ENCODE peak calls at places on chromosome 16, in eight cellular contexts. P is A673; J is NCI-H748 treated with DMSO at 0.1 percent for 48 hours; F is uterus; C is stimulated activated CD4-positive, alpha-beta T cell treated with anti-CD3 and anti-CD28 coated beads, Interleukin-12 subunit alpha, Interleukin-12 subunit beta, amount 100 ng/mL, for 4 hours; R is kidney tubule cell; N is NCI-H2107; K is heart right ventricle. T is an unnamed sample.

GRCh38 chr16:23557779-23558330 is 328 bp downstream of the UBFD1 start:
- DNase-seq in P (no peak), J (no peak), F (peak), C (no peak), R (peak), N (no peak), K (no peak), T (no peak)

GRCh38 chr16:76125871-76126270 is 151.3 kb upstream of the CNTNAP4 start:
- DNase-seq in P (no peak), J (no peak), F (no peak), C (no peak), R (no peak), N (no peak), K (no peak), T (no peak)

GRCh38 chr16:13885700-13886099 is 34.3 kb upstream of the ERCC4 start:
- DNase-seq in P (no peak), J (no peak), F (no peak), C (no peak), R (no peak), N (no peak), K (no peak), T (no peak)

GRCh38 chr16:53541326-53541725 is 38.3 kb upstream of the AKTIP start:
- DNase-seq in P (peak), J (no peak), F (no peak), C (no peak), R (no peak), N (no peak), K (no peak), T (no peak)

GRCh38 chr16:17470871-17471744 is at the start of gene XYLT1:
- DNase-seq in P (peak), J (peak), F (peak), C (peak), R (peak), N (no peak), K (peak), T (peak)

GRCh38 chr16:27254262-27254811 is 14.2 kb downstream of the NSMCE1 start:
- DNase-seq in P (no peak), J (no peak), F (no peak), C (no peak), R (no peak), N (no peak), K (no peak), T (no peak)

GRCh38 chr16:425082-425718 is at the start of gene RAB11FIP3:
- DNase-seq in P (peak), J (peak), F (peak), C (peak), R (peak), N (peak), K (peak), T (peak)

GRCh38 chr16:1213231-1213630 is 11.8 kb downstream of the TPSG1 start:
- DNase-seq in P (no peak), J (no peak), F (no peak), C (no peak), R (no peak), N (no peak), K (no peak), T (no peak)

GRCh38 chr16:87235810-87236515 is 81.2 kb downstream of the C16orf95 start:
- DNase-seq in P (no peak), J (no peak), F (no peak), C (no peak), R (no peak), N (no peak), K (no peak), T (peak)

GRCh38 chr16:67649494-67649931 is 4.6 kb downstream of the CARMIL2 start:
- DNase-seq in P (no peak), J (no peak), F (no peak), C (no peak), R (no peak), N (no peak), K (peak), T (no peak)

GRCh38 chr16:907361-907760 is 63.4 kb downstream of the LMF1 start:
- DNase-seq in P (no peak), J (no peak), F (no peak), C (no peak), R (no peak), N (no peak), K (no peak), T (no peak)